ENCODE peak calls at places on chromosome X, in five cellular contexts. U is AG09309; N is brain pericyte; F is stimulated activated CD8-positive, alpha-beta memory T cell treated with anti-CD3 and anti-CD28 coated beads, Interleukin-15, amount 100 ng/mL, for 24 hours; K is HCT116. W is an unnamed sample.

GRCh38 chrX:40434947-40435346 is 145.8 kb upstream of the ATP6AP2 start:
- DNase-seq in U (no peak), F (no peak), K (no peak), N (no peak), W (no peak)

GRCh38 chrX:33188286-33188685 is 23.1 kb downstream of the DMD start:
- DNase-seq in F (no peak), N (no peak), U (no peak), K (no peak), W (no peak)

GRCh38 chrX:14886252-14886651 is 13.0 kb downstream of the MOSPD2 start:
- DNase-seq in F (no peak), K (no peak), N (no peak), U (no peak), W (no peak)

GRCh38 chrX:148020329-148020728 is 39.2 kb downstream of the FMR1NB start:
- DNase-seq in K (no peak), U (no peak), N (no peak), F (no peak), W (no peak)

GRCh38 chrX:9312922-9313867 is 151.7 kb upstream of the TBL1X start:
- DNase-seq in N (no peak), F (peak; percentile 58), U (no peak), K (peak; percentile 15), W (peak; percentile 71)

GRCh38 chrX:53458082-53458481 is 23.9 kb upstream of the HSD17B10 start:
- DNase-seq in N (no peak), K (no peak), F (no peak), U (no peak), W (no peak)

GRCh38 chrX:65697915-65698796 is 30.7 kb downstream of the MSN start:
- DNase-seq in F (no peak), N (no peak), U (no peak), K (no peak), W (peak; percentile 89)

GRCh38 chrX:49120104-49120503 is 3.4 kb downstream of the GPKOW start:
- DNase-seq in U (no peak), K (no peak), N (no peak), F (no peak), W (no peak)

GRCh38 chrX:109872021-109872730 is 130.7 kb upstream of the TMEM164 start:
- DNase-seq in N (peak; percentile 55), U (peak; percentile 34), F (no peak), K (no peak), W (no peak)

GRCh38 chrX:44765556-44765955 is 78.3 kb upstream of the DUSP21 start:
- DNase-seq in F (no peak), K (no peak), N (no peak), U (no peak), W (no peak)

GRCh38 chrX:68018248-68019203 is 414.8 kb downstream of the OPHN1 start:
- DNase-seq in U (peak; percentile 1), F (no peak), N (no peak), K (peak; percentile 10), W (no peak)

GRCh38 chrX:138191998-138192397 is 519.5 kb downstream of the FGF13 start:
- DNase-seq in F (no peak), K (no peak), N (no peak), U (no peak), W (no peak)

GRCh38 chrX:132954323-132954722 is 4.1 kb downstream of the HS6ST2 start:
- DNase-seq in N (no peak), U (no peak), F (no peak), K (no peak), W (no peak)

GRCh38 chrX:33204889-33205288 is 6.5 kb downstream of the DMD start:
- DNase-seq in K (no peak), N (no peak), U (no peak), F (no peak), W (no peak)

W was measured in natural killer cell treated with Interleukin-12 subunit alpha and Interleukin-12 subunit beta and Interleukin-15 and Interleukin-18, amount 100 ng/mL, for 72 hours.